ENCODE peak calls at places on chromosomes 13 and 19, in ten cellular contexts. C is keratinocyte; V is neuronal stem cell; O is stimulated activated CD8-positive, alpha-beta memory T cell treated with anti-CD3 and anti-CD28 coated beads, Interleukin-15, amount 100 ng/mL, for 1 hour; X is HEK293T; L is stimulated activated CD4-positive, alpha-beta T cell treated with anti-CD3 and anti-CD28 coated beads, Interleukin-12 subunit alpha, Interleukin-12 subunit beta, amount 100 ng/mL, for 4 hours; Y is activated T-helper 1 cell treated with Interleukin-2 at 50 U/mL for 16 hours; G is heart left ventricle; U is GM04504; W is kidney tubule cell. S is an unnamed sample.

GRCh38 chr19:29576761-29577661 is 29.1 kb upstream of the POP4 start:
- DNase-seq in C (no peak), V (no peak), O (no peak), X (no peak), L (peak), Y (no peak), G (no peak), U (no peak), W (peak), S (no peak)

GRCh38 chr13:55977436-55977835 is 1163.3 kb upstream of the PRR20A start:
- DNase-seq in C (no peak), V (no peak), O (no peak), X (no peak), L (no peak), Y (no peak), G (no peak), U (no peak), W (no peak), S (no peak)

GRCh38 chr19:14333101-14333871 is 48.0 kb upstream of the ADGRE5 start:
- DNase-seq in C (no peak), V (no peak), O (no peak), X (peak), L (no peak), Y (no peak), G (peak), U (peak), W (no peak), S (no peak)

GRCh38 chr19:45117666-45118065 is 24.7 kb downstream of the PPP1R37 start:
- DNase-seq in C (no peak), V (no peak), O (no peak), X (no peak), L (no peak), Y (no peak), G (no peak), U (no peak), W (no peak), S (no peak)

GRCh38 chr13:37026778-37027177 is 26.2 kb downstream of the EXOSC8 start:
- DNase-seq in C (no peak), V (no peak), O (no peak), X (no peak), L (no peak), Y (no peak), G (no peak), U (no peak), W (no peak), S (no peak)

GRCh38 chr19:18417250-18418033 is 1.8 kb upstream of the SSBP4 start:
- DNase-seq in C (no peak), V (peak), O (no peak), X (peak), L (no peak), Y (no peak), G (peak), U (peak), W (peak), S (no peak)

GRCh38 chr13:76397413-76397812 is 488.8 kb downstream of the KCTD12 start:
- DNase-seq in C (no peak), V (no peak), O (no peak), X (no peak), L (no peak), Y (no peak), G (no peak), U (no peak), W (no peak), S (no peak)

GRCh38 chr19:1313695-1314613 is 28.3 kb downstream of the EFNA2 start:
- DNase-seq in C (no peak), V (no peak), O (no peak), X (no peak), L (no peak), Y (no peak), G (no peak), U (no peak), W (no peak), S (no peak)

GRCh38 chr13:73480784-73481183 is 422.0 kb downstream of the KLF5 start:
- DNase-seq in C (no peak), V (no peak), O (no peak), X (no peak), L (no peak), Y (no peak), G (no peak), U (no peak), W (no peak), S (no peak)

GRCh38 chr13:44373601-44374347 is at the start of gene SERP2:
- DNase-seq in C (no peak), V (peak), O (no peak), X (peak), L (no peak), Y (no peak), G (peak), U (no peak), W (peak), S (no peak)

GRCh38 chr19:50510700-50511068 is 307 bp downstream of the JOSD2 start:
- DNase-seq in C (no peak), V (no peak), O (no peak), X (no peak), L (no peak), Y (no peak), G (no peak), U (no peak), W (no peak), S (no peak)

GRCh38 chr13:45321230-45321629 is 19.8 kb downstream of the TPT1 start:
- DNase-seq in C (no peak), V (no peak), O (no peak), X (no peak), L (no peak), Y (no peak), G (no peak), U (no peak), W (no peak), S (no peak)

GRCh38 chr19:51546650-51547396 is 15.4 kb upstream of the SIGLEC6 start:
- DNase-seq in C (no peak), V (no peak), O (no peak), X (no peak), L (no peak), Y (no peak), G (no peak), U (no peak), W (peak), S (no peak)

GRCh38 chr13:45333973-45334922 is 6.7 kb downstream of the TPT1 start:
- DNase-seq in C (no peak), V (no peak), O (no peak), X (no peak), L (no peak), Y (peak), G (no peak), U (no peak), W (peak), S (no peak)

GRCh38 chr19:28228854-28229253 is 984.1 kb downstream of the UQCRFS1 start:
- DNase-seq in C (no peak), V (no peak), O (no peak), X (no peak), L (no peak), Y (no peak), G (no peak), U (no peak), W (no peak), S (no peak)

GRCh38 chr13:33235564-33235963 is 50.0 kb downstream of the STARD13 start:
- DNase-seq in C (no peak), V (no peak), O (no peak), X (no peak), L (no peak), Y (no peak), G (no peak), U (no peak), W (no peak), S (no peak)

GRCh38 chr19:4007836-4008539 is 452 bp downstream of the PIAS4 start:
- DNase-seq in C (no peak), V (peak), O (no peak), X (no peak), L (peak), Y (no peak), G (no peak), U (no peak), W (no peak), S (no peak)

GRCh38 chr19:49790866-49791265 is 22.2 kb downstream of the FUZ start:
- DNase-seq in C (no peak), V (no peak), O (no peak), X (no peak), L (no peak), Y (no peak), G (peak), U (no peak), W (no peak), S (no peak)

GRCh38 chr19:35211545-35212230 is 16.9 kb downstream of the FAM187B start:
- DNase-seq in C (no peak), V (no peak), O (peak), X (no peak), L (no peak), Y (peak), G (peak), U (no peak), W (no peak), S (no peak)

GRCh38 chr13:48580185-48580803 is 47.4 kb upstream of the RCBTB2 start:
- DNase-seq in C (no peak), V (peak), O (peak), X (peak), L (peak), Y (peak), G (peak), U (peak), W (peak), S (no peak)

GRCh38 chr13:25654332-25654731 is 282.6 kb downstream of the ATP8A2 start:
- DNase-seq in C (no peak), V (no peak), O (no peak), X (no peak), L (no peak), Y (no peak), G (no peak), U (no peak), W (no peak), S (no peak)

GRCh38 chr19:18170714-18171255 is 2.8 kb upstream of the IFI30 start:
- DNase-seq in C (no peak), V (no peak), O (no peak), X (no peak), L (no peak), Y (no peak), G (peak), U (no peak), W (no peak), S (no peak)

GRCh38 chr19:47005164-47005641 is 14.4 kb upstream of the NPAS1 start:
- DNase-seq in C (no peak), V (no peak), O (no peak), X (no peak), L (no peak), Y (no peak), G (no peak), U (no peak), W (no peak), S (no peak)

GRCh38 chr13:25095862-25096453 is at the start of gene PABPC3:
- DNase-seq in C (no peak), V (no peak), O (no peak), X (no peak), L (no peak), Y (no peak), G (no peak), U (no peak), W (no peak), S (no peak)

GRCh38 chr13:59951011-59951410 is 212.7 kb downstream of the DIAPH3 start:
- DNase-seq in C (no peak), V (no peak), O (no peak), X (no peak), L (no peak), Y (no peak), G (no peak), U (no peak), W (no peak), S (no peak)

GRCh38 chr19:31392514-31392913 is 43.3 kb upstream of the TSHZ3 start:
- DNase-seq in C (no peak), V (no peak), O (no peak), X (no peak), L (no peak), Y (no peak), G (no peak), U (no peak), W (no peak), S (no peak)

GRCh38 chr19:55279376-55279772 is 536 bp downstream of the HSPBP1 start:
- DNase-seq in C (no peak), V (no peak), O (no peak), X (no peak), L (no peak), Y (no peak), G (no peak), U (no peak), W (no peak), S (no peak)

GRCh38 chr13:32164622-32165268 is 133.2 kb downstream of the FRY start:
- DNase-seq in C (no peak), V (peak), O (no peak), X (peak), L (no peak), Y (no peak), G (no peak), U (peak), W (peak), S (no peak)

GRCh38 chr19:4539697-4540581 is at the start of gene LRG1:
- DNase-seq in C (no peak), V (no peak), O (no peak), X (no peak), L (no peak), Y (no peak), G (no peak), U (no peak), W (peak), S (no peak)

GRCh38 chr13:74288361-74288911 is 154.2 kb upstream of the KLF12 start:
- DNase-seq in C (no peak), V (peak), O (no peak), X (peak), L (no peak), Y (no peak), G (peak), U (no peak), W (peak), S (peak)

GRCh38 chr13:94431569-94431968 is 47.9 kb downstream of the DCT start:
- DNase-seq in C (no peak), V (no peak), O (no peak), X (peak), L (no peak), Y (no peak), G (no peak), U (no peak), W (no peak), S (no peak)